ENCODE peak calls at places on chromosomes 1 and 21, in seven cellular contexts. Z is lower lobe of right lung, Q is hepatocyte, B is stomach, X is lung, I is Panc1, R is breast epithelium. U is an unnamed sample. For H3K27me3 and H3K9me3, the result is how much of the 10 kb centered on the place peaks cover.

GRCh38 chr1:23809751-23810171 is 9.2 kb upstream of the GALE start:
- DNase-seq in Z (peak), Q (peak), B (peak), X (peak), I (no peak), R (peak), U (peak)

GRCh38 chr1:219587817-219588561 is 24.9 kb downstream of the ZC3H11B start:
- DNase-seq in Z (no peak), Q (no peak), B (no peak), X (no peak), I (no peak), R (no peak), U (no peak)

GRCh38 chr1:156689035-156689959 is 12.1 kb upstream of the NES start:
- DNase-seq in Z (peak), Q (peak), B (peak), X (peak), I (peak), R (peak), U (peak)

GRCh38 chr1:149917590-149918144 is at the start of gene SV2A:
- DNase-seq in Z (no peak), Q (peak), B (peak), X (no peak), I (no peak), R (no peak), U (no peak)

GRCh38 chr1:234613128-234613875 is 3.3 kb upstream of the IRF2BP2 start:
- DNase-seq in Z (no peak), Q (peak), B (no peak), X (no peak), I (no peak), R (no peak), U (no peak)

GRCh38 chr1:9838946-9839345 is 15.2 kb upstream of the CLSTN1 start:
- DNase-seq in Z (no peak), Q (no peak), B (no peak), X (no peak), I (no peak), R (no peak), U (no peak)

GRCh38 chr1:12047120-12047876 is 15.8 kb upstream of the TNFRSF8 start:
- DNase-seq in Z (no peak), Q (no peak), B (no peak), X (no peak), I (no peak), R (no peak), U (no peak)

GRCh38 chr1:204818998-204819397 is 51.7 kb upstream of the NFASC start:
- DNase-seq in Z (no peak), Q (no peak), B (no peak), X (no peak), I (no peak), R (no peak), U (no peak)

GRCh38 chr1:41626146-41626545 is 141.7 kb upstream of the EDN2 start:
- DNase-seq in Z (no peak), Q (no peak), B (no peak), X (no peak), I (no peak), R (no peak), U (peak)

DNA sequence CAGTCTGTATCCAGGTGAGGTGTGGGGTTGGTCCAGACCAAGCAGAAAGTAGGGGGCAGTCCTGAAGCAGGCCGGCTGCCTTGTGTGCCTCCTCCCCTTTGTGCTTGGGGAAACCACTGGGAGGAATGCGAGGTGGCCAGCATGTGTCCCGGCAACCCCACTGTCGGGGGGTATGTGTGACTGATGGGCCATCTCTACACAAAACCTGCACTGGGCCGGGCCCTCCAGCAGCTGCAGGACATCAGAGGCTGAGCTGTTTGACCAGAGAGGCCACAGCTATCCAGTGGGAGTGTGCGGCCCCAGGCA is 33.3 kb downstream of the TMEM51 start:
- DNase-seq in Z (no peak), Q (no peak), B (no peak), X (no peak), I (no peak), R (no peak), U (no peak)
- H3K27ac ChIP-seq in Z (no peak), Q (peak), B (peak), X (no peak), I (peak), R (no peak), U (no peak)

GRCh38 chr1:13836631-13837030 is 136.6 kb downstream of the PRDM2 start:
- DNase-seq in Z (no peak), Q (no peak), B (no peak), X (no peak), I (no peak), R (no peak), U (no peak)
- H3K27me3 ChIP-seq in Z (under half), Q (under half), B (under half), X (under half), I (under half), R (under half), U (under half)

GRCh38 chr1:152525080-152525641 is 10.9 kb downstream of the CRCT1 start:
- DNase-seq in Z (no peak), Q (no peak), B (no peak), X (no peak), I (no peak), R (no peak), U (no peak)
- H3K9me3 ChIP-seq in Z (under half), Q (under half), B (under half), X (under half), I (under half), R (under half), U (under half)

DNA sequence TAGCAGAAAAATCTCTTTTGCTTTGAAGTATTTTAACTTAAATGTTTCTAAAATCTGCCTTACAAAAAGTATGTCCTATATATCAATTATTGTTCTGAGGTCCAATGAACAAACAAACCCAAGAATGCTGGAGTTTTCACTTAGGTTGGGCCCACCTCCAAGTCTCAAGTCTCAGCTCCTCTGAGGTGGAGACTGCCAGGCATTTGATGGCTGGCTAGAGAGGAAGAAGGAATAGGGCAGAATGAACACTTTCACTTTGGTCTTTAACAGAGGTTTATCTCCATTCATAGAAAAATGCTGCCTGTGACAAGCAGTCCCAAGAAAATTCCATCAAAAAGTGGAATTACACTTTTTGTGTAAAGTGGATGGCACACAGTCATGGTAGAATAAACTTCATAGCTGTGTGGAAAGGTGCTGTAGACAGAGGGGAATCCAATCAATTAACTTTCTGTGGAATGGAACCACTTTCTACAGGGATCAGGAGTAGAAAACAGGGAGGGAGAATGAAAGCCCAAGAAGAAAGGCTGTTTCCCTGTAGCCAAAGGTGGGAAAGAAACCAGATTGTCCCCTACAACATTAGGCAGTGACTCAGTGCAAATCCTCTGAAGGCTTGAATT is 349.4 kb upstream of the RUNX1 start:
- DNase-seq in Z (no peak), Q (no peak), B (no peak), X (no peak), I (peak), R (no peak), U (no peak)
- H3K27ac ChIP-seq in Z (no peak), Q (peak), B (no peak), X (no peak), I (peak), R (no peak), U (no peak)

GRCh38 chr1:30837653-30838052 is 70.9 kb downstream of the SDC3 start:
- DNase-seq in Z (no peak), Q (no peak), B (no peak), X (no peak), I (no peak), R (no peak), U (no peak)
- H3K27me3 ChIP-seq in Z (under half), Q (under half), B (under half), X (under half), I (under half), R (under half), U (under half)

DNA sequence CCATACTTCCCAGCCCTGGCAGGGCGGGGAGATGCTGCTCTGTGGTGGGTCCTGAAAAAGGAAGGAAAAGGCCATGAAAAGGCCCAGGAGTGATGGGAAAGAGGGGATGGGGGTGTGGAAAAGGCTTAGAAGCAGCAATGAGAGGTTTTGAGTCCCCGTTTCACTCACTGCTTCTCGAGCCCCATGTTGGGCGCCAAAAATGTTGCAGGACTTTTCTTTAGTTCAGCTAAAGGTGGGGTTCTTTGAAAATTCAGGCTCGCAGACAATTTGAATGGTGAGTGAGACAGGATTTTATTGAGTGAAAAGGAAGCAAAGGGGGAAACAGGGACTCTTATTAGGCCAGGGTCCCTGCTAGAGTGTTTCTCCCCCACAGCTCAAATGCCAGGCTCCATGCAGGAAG is 93.1 kb downstream of the MRPS6 start:
- DNase-seq in Z (no peak), Q (no peak), B (no peak), X (no peak), I (no peak), R (no peak), U (no peak)
- H3K9me3 ChIP-seq in Z (half or more), Q (under half), B (half or more), X (under half), I (under half), R (half or more), U (under half)

GRCh38 chr1:225908773-225909172 is 15.3 kb downstream of the PYCR2 start:
- DNase-seq in Z (no peak), Q (no peak), B (no peak), X (no peak), I (no peak), R (no peak), U (no peak)
- H3K27ac ChIP-seq in Z (no peak), Q (no peak), B (peak), X (no peak), I (no peak), R (peak), U (no peak)

U was measured in gastrocnemius medialis.